ENCODE peak calls at places on chromosomes 6 and 20, in seven cellular contexts. O, J, I, P, Y, L and T are unnamed samples.

GRCh38 chr20:50344232-50345071 is 153.8 kb downstream of the CEBPB start:
- DNase-seq in J (no peak), O (no peak), Y (no peak), L (no peak), P (no peak), I (no peak), T (no peak)

GRCh38 chr6:55185144-55185543 is 10.8 kb downstream of the HCRTR2 start:
- DNase-seq in P (no peak), J (no peak), L (no peak), I (no peak), O (no peak), Y (no peak), T (no peak)

GRCh38 chr6:20319520-20320357 is 81.9 kb upstream of the E2F3 start:
- DNase-seq in Y (peak), P (no peak), L (no peak), O (no peak), J (peak), I (no peak), T (peak)

GRCh38 chr6:23851551-23851950 is 274.5 kb upstream of the NRSN1 start:
- DNase-seq in L (no peak), Y (no peak), I (no peak), P (no peak), J (no peak), O (no peak), T (no peak)

GRCh38 chr6:124002377-124003081 is 198.9 kb downstream of the NKAIN2 start:
- DNase-seq in P (no peak), O (no peak), I (no peak), J (no peak), L (no peak), Y (no peak), T (no peak)

GRCh38 chr6:2961491-2961890 is 9.9 kb downstream of the SERPINB6 start:
- DNase-seq in L (no peak), J (no peak), I (no peak), O (peak), P (no peak), Y (no peak), T (peak)

GRCh38 chr20:23174821-23175220 is 88.7 kb upstream of the CD93 start:
- DNase-seq in P (no peak), O (no peak), L (no peak), Y (no peak), I (no peak), J (no peak), T (no peak)

GRCh38 chr6:136612666-136613389 is 62.6 kb upstream of the MAP7 start:
- DNase-seq in L (no peak), I (no peak), Y (no peak), P (no peak), O (no peak), J (no peak), T (no peak)

GRCh38 chr6:46419576-46420002 is 71.7 kb downstream of the RCAN2 start:
- DNase-seq in J (peak), I (peak), L (peak), P (no peak), Y (peak), O (peak), T (no peak)

GRCh38 chr6:134663356-134663755 is 286.5 kb downstream of the ALDH8A1 start:
- DNase-seq in O (no peak), I (no peak), J (no peak), L (no peak), Y (no peak), P (no peak), T (no peak)

GRCh38 chr6:43455034-43455747 is at the start of gene DLK2:
- DNase-seq in O (no peak), L (no peak), I (no peak), P (no peak), J (peak), Y (no peak), T (no peak)

GRCh38 chr20:57395111-57395959 is 4.1 kb downstream of the RBM38 start:
- DNase-seq in L (peak), O (no peak), I (peak), Y (no peak), P (no peak), J (peak), T (no peak)

GRCh38 chr20:57392512-57393271 is 1.5 kb downstream of the RBM38 start:
- DNase-seq in Y (no peak), O (no peak), I (no peak), P (no peak), J (peak), L (no peak), T (peak)

GRCh38 chr20:57394087-57395082 is 3.2 kb downstream of the RBM38 start:
- DNase-seq in L (no peak), J (no peak), I (no peak), O (no peak), P (no peak), Y (no peak), T (no peak)

GRCh38 chr20:57392130-57392445 is 892 bp downstream of the RBM38 start:
- DNase-seq in P (no peak), L (no peak), Y (no peak), O (no peak), J (no peak), I (no peak), T (no peak)

DNA sequence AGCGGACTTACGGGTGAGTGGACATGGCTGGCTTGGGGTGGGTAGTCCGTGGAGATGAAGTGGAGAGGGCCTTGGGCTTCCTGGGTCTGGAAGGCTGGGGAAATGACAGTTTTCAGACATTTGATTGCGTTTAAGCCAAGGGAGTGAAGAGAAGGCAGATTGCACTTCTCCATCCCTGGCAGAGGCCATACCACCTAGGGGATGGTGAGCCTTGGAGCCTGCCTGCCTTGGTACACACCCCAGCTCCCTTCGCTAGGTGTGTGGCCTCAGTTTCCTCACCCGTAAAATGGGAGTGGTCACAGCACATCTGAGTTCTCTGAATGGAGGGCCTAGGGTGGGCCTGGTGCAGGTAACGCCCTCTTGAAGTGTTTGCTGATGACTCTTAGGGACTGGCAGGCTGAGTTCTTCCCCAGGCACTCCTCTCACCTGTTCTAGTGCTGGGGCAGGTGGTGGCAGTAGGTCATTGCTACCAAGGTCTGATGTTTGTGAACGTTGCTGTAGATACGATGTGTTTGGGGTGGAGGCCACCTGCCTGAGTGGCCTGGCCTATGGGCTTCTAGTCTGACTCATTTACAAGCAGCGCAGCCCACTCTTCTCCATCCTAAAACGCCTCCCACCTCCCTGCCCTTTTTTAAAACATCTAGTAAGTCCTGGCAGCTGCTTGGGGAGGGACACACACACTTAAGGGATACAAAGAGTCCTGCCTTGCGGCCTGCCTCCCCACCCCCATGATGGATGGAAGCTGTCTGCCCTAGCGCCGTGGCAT is 2.3 kb downstream of the RBM38 start:
- DNase-seq in P (no peak), Y (no peak), I (no peak), L (no peak), O (no peak), J (no peak), T (no peak)
- H3K4me3 ChIP-seq in P (peak), Y (peak), I (peak), L (no peak), O (no peak), J (no peak), T (no peak)

GRCh38 chr6:41471064-41471895 is 74.9 kb upstream of the FOXP4 start:
- DNase-seq in L (no peak), P (no peak), Y (no peak), I (no peak), J (no peak), O (no peak), T (no peak)
- H3K4me3 ChIP-seq in L (no peak), P (peak), Y (no peak), I (no peak), J (no peak), O (no peak), T (no peak)

GRCh38 chr6:101918476-101918875 is 525.0 kb downstream of the GRIK2 start:
- DNase-seq in J (no peak), L (no peak), O (no peak), I (no peak), P (no peak), Y (no peak), T (no peak)
- H3K4me3 ChIP-seq in J (no peak), L (no peak), O (no peak), I (no peak), P (no peak), Y (no peak), T (no peak)

GRCh38 chr20:19070036-19070435 is 142.4 kb upstream of the SLC24A3 start:
- DNase-seq in O (no peak), Y (no peak), J (no peak), P (no peak), L (no peak), I (no peak), T (no peak)

GRCh38 chr20:19070681-19071441 is 141.6 kb upstream of the SLC24A3 start:
- DNase-seq in Y (no peak), J (no peak), P (no peak), I (no peak), O (no peak), L (no peak), T (no peak)

GRCh38 chr20:19071902-19072498 is 140.4 kb upstream of the SLC24A3 start:
- DNase-seq in I (no peak), Y (peak), J (no peak), P (no peak), L (no peak), O (no peak), T (no peak)

GRCh38 chr20:19072988-19073387 is 139.5 kb upstream of the SLC24A3 start:
- DNase-seq in Y (no peak), I (no peak), J (no peak), O (no peak), P (no peak), L (no peak), T (no peak)

DNA sequence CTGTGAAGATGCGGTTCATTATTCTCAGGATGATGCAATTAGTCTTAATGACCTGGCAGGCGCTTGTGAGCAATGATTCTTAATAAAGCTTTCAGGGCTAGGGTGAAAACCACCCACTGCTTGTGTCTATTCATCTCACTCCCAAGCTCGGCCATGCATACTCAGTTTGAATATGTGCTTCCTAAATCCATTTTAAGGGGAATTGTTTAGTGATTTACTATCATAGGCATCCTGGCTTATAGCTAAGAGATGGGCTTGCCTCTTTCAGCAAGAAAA is 141.1 kb upstream of the SLC24A3 start:
- DNase-seq in Y (no peak), L (no peak), I (no peak), O (no peak), P (no peak), J (no peak), T (no peak)
- H3K4me3 ChIP-seq in Y (no peak), L (no peak), I (no peak), O (no peak), P (no peak), J (no peak), T (no peak)

DNA sequence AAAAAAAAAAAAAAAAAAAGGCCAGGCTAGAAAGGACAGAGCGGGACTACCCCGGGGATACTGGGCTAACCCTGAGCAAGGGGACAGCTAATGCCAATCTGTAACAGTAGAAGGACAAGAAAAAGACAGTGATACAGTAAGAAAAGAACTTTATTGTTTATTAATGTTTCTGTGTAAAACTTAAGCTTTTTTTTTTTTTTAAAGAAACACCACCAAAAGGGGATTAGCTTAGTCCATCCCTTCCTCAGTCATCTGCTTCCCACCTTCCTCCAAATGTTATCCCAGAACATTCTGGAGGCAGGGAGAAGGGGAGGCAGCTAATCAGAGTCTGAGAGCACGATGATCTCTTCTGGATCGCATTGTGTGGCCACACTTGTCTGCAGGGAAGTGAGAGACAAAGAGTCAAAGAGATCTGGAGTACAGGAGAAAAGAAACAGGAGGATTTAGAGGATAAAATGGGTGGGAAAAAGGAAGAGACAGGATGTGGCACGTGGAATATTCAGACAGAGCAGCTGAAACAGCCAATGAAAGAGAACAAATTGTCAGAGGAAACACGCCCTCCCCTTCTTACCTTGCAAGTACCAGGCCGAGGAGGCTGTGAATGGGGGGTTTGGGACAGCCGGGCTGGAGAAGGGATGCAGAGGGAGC is 1.0 kb upstream of the ZBTB22 start:
- DNase-seq in Y (no peak), J (no peak), P (no peak), O (no peak), L (no peak), I (no peak), T (no peak)
- H3K4me3 ChIP-seq in Y (no peak), J (no peak), P (peak), O (no peak), L (peak), I (peak), T (no peak)